ENCODE peak calls at places on chromosomes 13 and 19, in nine cellular contexts. One of them, this sample, is unnamed.
A peak's percentile ranks its signal among the peaks of the same experiment; 100 is the strongest.

GRCh38 chr13:37070956-37071355 is 11.5 kb upstream of the SUPT20H start:
- DNase-seq in ovary: no peak
- DNase-seq in stomach: no peak
- DNase-seq in uterus: no peak
- DNase-seq in testis: no peak
- DNase-seq in A549: no peak
- DNase-seq in heart left ventricle: no peak
- DNase-seq in IMR-90: peak; percentile 26
- DNase-seq in tibial nerve: no peak
- DNase-seq in this sample: no peak

GRCh38 chr19:5957132-5957531 is 20.8 kb downstream of the RANBP3 start:
- DNase-seq in uterus: no peak
- DNase-seq in heart left ventricle: no peak
- DNase-seq in tibial nerve: no peak
- DNase-seq in A549: no peak
- DNase-seq in stomach: no peak
- DNase-seq in IMR-90: peak; percentile 62
- DNase-seq in ovary: no peak
- DNase-seq in testis: no peak
- DNase-seq in this sample: no peak

GRCh38 chr13:49652691-49653305 is 24.5 kb downstream of the ARL11 start:
- DNase-seq in A549: peak; percentile 58
- DNase-seq in tibial nerve: peak; percentile 44
- DNase-seq in ovary: no peak
- DNase-seq in testis: peak; percentile 60
- DNase-seq in stomach: peak; percentile 30
- DNase-seq in IMR-90: peak; percentile 10
- DNase-seq in heart left ventricle: no peak
- DNase-seq in uterus: no peak
- DNase-seq in this sample: no peak

GRCh38 chr13:106385669-106386068 is 149.8 kb downstream of the EFNB2 start:
- DNase-seq in testis: peak; percentile 40
- DNase-seq in heart left ventricle: no peak
- DNase-seq in A549: no peak
- DNase-seq in IMR-90: no peak
- DNase-seq in tibial nerve: no peak
- DNase-seq in uterus: no peak
- DNase-seq in ovary: no peak
- DNase-seq in stomach: no peak
- DNase-seq in this sample: no peak

GRCh38 chr19:33039108-33039599 is 25.5 kb downstream of the RHPN2 start:
- DNase-seq in heart left ventricle: no peak
- DNase-seq in testis: no peak
- DNase-seq in IMR-90: no peak
- DNase-seq in A549: no peak
- DNase-seq in stomach: no peak
- DNase-seq in tibial nerve: no peak
- DNase-seq in uterus: no peak
- DNase-seq in ovary: no peak
- DNase-seq in this sample: no peak

GRCh38 chr13:111371211-111371610 is 50.8 kb downstream of the TEX29 start:
- DNase-seq in uterus: no peak
- DNase-seq in tibial nerve: peak; percentile 0
- DNase-seq in IMR-90: peak; percentile 3
- DNase-seq in testis: no peak
- DNase-seq in A549: no peak
- DNase-seq in heart left ventricle: no peak
- DNase-seq in stomach: no peak
- DNase-seq in ovary: no peak
- DNase-seq in this sample: no peak

GRCh38 chr13:99307648-99308339 is 595 bp upstream of the GPR183 start:
- DNase-seq in stomach: no peak
- DNase-seq in heart left ventricle: no peak
- DNase-seq in uterus: no peak
- DNase-seq in tibial nerve: no peak
- DNase-seq in testis: no peak
- DNase-seq in IMR-90: peak; percentile 83
- DNase-seq in ovary: no peak
- DNase-seq in A549: no peak
- DNase-seq in this sample: peak; percentile 87

GRCh38 chr19:47411101-47411500 is 8.2 kb downstream of the MEIS3 start:
- DNase-seq in tibial nerve: no peak
- DNase-seq in heart left ventricle: no peak
- DNase-seq in A549: no peak
- DNase-seq in testis: no peak
- DNase-seq in stomach: no peak
- DNase-seq in IMR-90: peak; percentile 40
- DNase-seq in uterus: no peak
- DNase-seq in ovary: no peak
- DNase-seq in this sample: no peak

GRCh38 chr19:33054623-33055022 is 10.1 kb downstream of the RHPN2 start:
- DNase-seq in A549: no peak
- DNase-seq in heart left ventricle: no peak
- DNase-seq in uterus: no peak
- DNase-seq in ovary: no peak
- DNase-seq in testis: no peak
- DNase-seq in tibial nerve: no peak
- DNase-seq in stomach: peak; percentile 90
- DNase-seq in IMR-90: no peak
- DNase-seq in this sample: peak; percentile 47

GRCh38 chr13:82688400-82688999 is 1193.8 kb downstream of the SLITRK1 start:
- DNase-seq in uterus: no peak
- DNase-seq in tibial nerve: no peak
- DNase-seq in testis: no peak
- DNase-seq in A549: no peak
- DNase-seq in heart left ventricle: no peak
- DNase-seq in IMR-90: peak; percentile 2
- DNase-seq in ovary: no peak
- DNase-seq in stomach: no peak
- DNase-seq in this sample: no peak

GRCh38 chr13:27374650-27375049 is 49.8 kb upstream of the GTF3A start:
- DNase-seq in A549: peak; percentile 76
- DNase-seq in heart left ventricle: peak; percentile 58
- DNase-seq in IMR-90: peak; percentile 88
- DNase-seq in stomach: peak; percentile 73
- DNase-seq in testis: peak; percentile 79
- DNase-seq in ovary: peak; percentile 66
- DNase-seq in uterus: peak; percentile 52
- DNase-seq in tibial nerve: peak; percentile 65
- DNase-seq in this sample: peak; percentile 55

GRCh38 chr13:47831265-47831664 is 169.8 kb downstream of the SUCLA2 start:
- DNase-seq in testis: no peak
- DNase-seq in A549: no peak
- DNase-seq in heart left ventricle: no peak
- DNase-seq in stomach: no peak
- DNase-seq in tibial nerve: no peak
- DNase-seq in ovary: no peak
- DNase-seq in uterus: no peak
- DNase-seq in IMR-90: peak; percentile 23
- DNase-seq in this sample: no peak

GRCh38 chr19:51386882-51387520 is 773 bp downstream of the LIM2 start:
- DNase-seq in tibial nerve: no peak
- DNase-seq in uterus: no peak
- DNase-seq in A549: no peak
- DNase-seq in IMR-90: no peak
- DNase-seq in heart left ventricle: no peak
- DNase-seq in ovary: no peak
- DNase-seq in stomach: no peak
- DNase-seq in testis: no peak
- DNase-seq in this sample: no peak

GRCh38 chr19:51394045-51394836 is 3.9 kb upstream of the C19orf84 start:
- DNase-seq in tibial nerve: peak; percentile 94
- DNase-seq in ovary: peak; percentile 86
- DNase-seq in uterus: peak; percentile 95
- DNase-seq in IMR-90: peak; percentile 99
- DNase-seq in A549: peak; percentile 99
- DNase-seq in heart left ventricle: peak; percentile 95
- DNase-seq in stomach: peak; percentile 92
- DNase-seq in testis: peak; percentile 98
- DNase-seq in this sample: peak; percentile 97

GRCh38 chr19:51389143-51389542 is 1.2 kb downstream of the C19orf84 start:
- DNase-seq in tibial nerve: no peak
- DNase-seq in IMR-90: no peak
- DNase-seq in ovary: no peak
- DNase-seq in A549: no peak
- DNase-seq in stomach: no peak
- DNase-seq in testis: no peak
- DNase-seq in heart left ventricle: no peak
- DNase-seq in uterus: no peak
- DNase-seq in this sample: no peak

GRCh38 chr19:51387924-51388389 is at the start of gene LIM2:
- DNase-seq in A549: no peak
- DNase-seq in testis: no peak
- DNase-seq in IMR-90: no peak
- DNase-seq in uterus: no peak
- DNase-seq in heart left ventricle: no peak
- DNase-seq in tibial nerve: no peak
- DNase-seq in ovary: no peak
- DNase-seq in stomach: no peak
- DNase-seq in this sample: no peak

DNA sequence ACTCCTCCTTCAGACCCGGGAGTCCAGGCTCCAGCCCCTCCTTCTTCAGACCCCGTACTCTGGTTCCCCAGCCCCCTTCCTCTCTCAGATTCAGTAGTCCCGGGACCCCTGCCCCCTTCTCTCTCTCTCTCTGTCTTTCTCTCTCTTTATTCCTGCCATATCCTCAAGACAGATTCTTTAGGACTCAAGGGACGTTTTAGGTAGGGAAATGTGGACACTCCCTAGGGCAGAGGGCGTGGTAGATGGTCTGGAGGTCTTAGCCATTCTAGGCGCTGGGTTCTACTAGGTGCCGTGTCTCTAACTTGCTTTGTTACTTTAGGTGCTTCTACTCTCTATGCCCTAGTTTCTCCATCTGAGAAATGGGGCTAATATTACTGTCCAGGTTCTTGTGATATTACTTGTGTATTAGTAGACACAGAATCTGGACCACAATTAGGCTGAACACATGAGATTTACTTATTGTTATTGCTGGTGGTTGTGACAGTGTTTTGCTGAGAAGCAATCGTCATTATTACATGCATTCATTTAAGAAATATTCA is 751 bp upstream of the C19orf84 start:
- DNase-seq in IMR-90: no peak
- DNase-seq in ovary: no peak
- DNase-seq in stomach: no peak
- DNase-seq in tibial nerve: no peak
- DNase-seq in uterus: no peak
- DNase-seq in A549: no peak
- DNase-seq in testis: no peak
- DNase-seq in heart left ventricle: no peak
- DNase-seq in this sample: no peak
- H3K4me3 ChIP-seq in IMR-90: no peak overlapping the region
- H3K4me3 ChIP-seq in ovary: no peak overlapping the region
- H3K4me3 ChIP-seq in stomach: no peak overlapping the region
- H3K4me3 ChIP-seq in tibial nerve: peak overlapping the region; percentile 5
- H3K4me3 ChIP-seq in uterus: no peak overlapping the region
- H3K4me3 ChIP-seq in A549: no peak overlapping the region
- H3K4me3 ChIP-seq in testis: no peak overlapping the region
- H3K4me3 ChIP-seq in heart left ventricle: no peak overlapping the region
- H3K4me3 ChIP-seq in this sample: no peak overlapping the region

GRCh38 chr19:53432088-53432661 is 391 bp downstream of the ZNF761 start:
- DNase-seq in uterus: no peak
- DNase-seq in testis: no peak
- DNase-seq in A549: no peak
- DNase-seq in heart left ventricle: peak; percentile 26
- DNase-seq in stomach: peak; percentile 27
- DNase-seq in ovary: peak; percentile 27
- DNase-seq in IMR-90: peak; percentile 13
- DNase-seq in tibial nerve: no peak
- DNase-seq in this sample: peak; percentile 19

GRCh38 chr19:53431399-53432087 is at the start of gene ZNF761:
- DNase-seq in stomach: peak; percentile 99
- DNase-seq in testis: peak; percentile 98
- DNase-seq in tibial nerve: peak; percentile 94
- DNase-seq in A549: peak; percentile 58
- DNase-seq in uterus: peak; percentile 93
- DNase-seq in heart left ventricle: peak; percentile 95
- DNase-seq in ovary: peak; percentile 95
- DNase-seq in IMR-90: peak; percentile 86
- DNase-seq in this sample: peak; percentile 93
- TF ChIP-seq POLR2A in stomach: no peak
- TF ChIP-seq POLR2A in testis: peak; percentile 72
- TF ChIP-seq POLR2A in tibial nerve: peak; percentile 78
- TF ChIP-seq POLR2A in A549: peak; percentile 82
- TF ChIP-seq POLR2A in uterus: peak; percentile 66
- TF ChIP-seq POLR2A in heart left ventricle: peak; percentile 75
- TF ChIP-seq POLR2A in ovary: peak; percentile 63
- TF ChIP-seq POLR2A in IMR-90: peak; percentile 76
- TF ChIP-seq POLR2A in this sample: no peak

GRCh38 chr13:42864952-42865634 is 83.7 kb downstream of the FAM216B start:
- DNase-seq in uterus: no peak
- DNase-seq in A549: no peak
- DNase-seq in stomach: no peak
- DNase-seq in testis: no peak
- DNase-seq in heart left ventricle: no peak
- DNase-seq in IMR-90: no peak
- DNase-seq in ovary: no peak
- DNase-seq in tibial nerve: no peak
- DNase-seq in this sample: no peak
- H3K4me3 ChIP-seq in uterus: no peak overlapping the region
- H3K4me3 ChIP-seq in A549: no peak overlapping the region
- H3K4me3 ChIP-seq in stomach: no peak overlapping the region
- H3K4me3 ChIP-seq in testis: no peak overlapping the region
- H3K4me3 ChIP-seq in heart left ventricle: no peak overlapping the region
- H3K4me3 ChIP-seq in IMR-90: peak overlapping the region; percentile 30
- H3K4me3 ChIP-seq in ovary: no peak overlapping the region
- H3K4me3 ChIP-seq in tibial nerve: no peak overlapping the region
- H3K4me3 ChIP-seq in this sample: no peak overlapping the region

DNA sequence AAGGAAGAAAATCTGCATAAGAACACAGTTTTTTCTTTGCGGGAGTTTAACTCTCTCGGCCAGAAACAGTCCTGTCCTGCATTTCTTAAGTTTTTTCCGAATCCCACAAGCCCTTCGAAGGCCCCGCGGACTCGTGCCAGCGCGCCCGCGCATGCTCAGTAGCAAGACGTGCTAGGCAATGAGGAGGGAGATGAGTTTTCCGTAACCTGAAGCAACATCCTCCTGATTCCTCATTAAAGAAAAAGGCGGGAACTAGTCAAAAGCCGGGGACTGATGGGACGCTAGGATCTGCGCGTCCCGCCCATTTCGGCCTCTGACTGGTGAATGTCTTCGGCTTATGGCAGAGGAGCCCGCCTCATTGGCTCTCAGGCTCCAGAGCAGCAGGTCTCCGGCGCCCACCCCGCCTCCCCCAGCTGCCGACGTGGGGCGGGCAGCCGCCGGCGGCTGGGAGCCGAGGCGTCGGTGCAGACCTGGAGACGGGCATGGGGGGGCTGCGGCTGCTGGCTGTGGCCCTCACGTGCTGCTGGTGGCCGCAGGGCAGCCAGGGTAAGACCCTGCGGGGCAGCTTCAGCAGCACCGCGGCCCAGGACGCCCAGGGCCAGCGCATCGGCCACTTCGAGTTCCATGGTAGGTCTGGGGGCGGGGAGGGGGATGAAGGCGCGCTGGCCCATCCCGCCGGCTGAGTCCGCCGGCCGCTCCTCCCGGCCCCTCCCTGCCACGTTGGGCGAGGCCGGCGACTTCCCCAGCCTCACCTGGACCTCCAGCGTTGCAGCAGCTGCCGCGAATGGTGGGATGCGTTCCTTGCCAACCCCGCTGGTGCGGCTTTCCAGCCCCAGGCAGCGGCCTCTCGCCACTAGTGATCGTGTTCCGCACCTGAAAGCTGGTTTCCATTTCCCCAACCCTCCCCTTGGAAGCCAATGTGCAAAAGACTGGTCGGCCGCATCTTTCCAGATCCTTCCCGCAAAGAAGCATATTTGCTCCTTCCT is at the start of gene GPR180:
- DNase-seq in tibial nerve: peak; percentile 88
- DNase-seq in stomach: peak; percentile 96
- DNase-seq in IMR-90: peak; percentile 100
- DNase-seq in A549: peak; percentile 94
- DNase-seq in testis: peak; percentile 98
- DNase-seq in uterus: peak; percentile 98
- DNase-seq in heart left ventricle: peak; percentile 99
- DNase-seq in ovary: peak; percentile 96
- DNase-seq in this sample: peak; percentile 99
- TF ChIP-seq POLR2A in tibial nerve: peak; percentile 79
- TF ChIP-seq POLR2A in stomach: no peak
- TF ChIP-seq POLR2A in IMR-90: peak; percentile 73
- TF ChIP-seq POLR2A in A549: peak; percentile 61
- TF ChIP-seq POLR2A in testis: peak; percentile 39
- TF ChIP-seq POLR2A in uterus: peak; percentile 84
- TF ChIP-seq POLR2A in heart left ventricle: peak; percentile 89
- TF ChIP-seq POLR2A in ovary: peak; percentile 69
- TF ChIP-seq POLR2A in this sample: no peak

This sample was measured in lower leg skin.